ENCODE peak calls at places on chromosome 20, in seven cellular contexts. One of them, this sample, is unnamed.

GRCh38 chr20:50304883-50305635 is 114.4 kb downstream of the CEBPB start:
- DNase-seq in HCEC 1CT: peak
- DNase-seq in tibial nerve: peak
- DNase-seq in BJ: peak
- DNase-seq in T-helper 1 cell: no peak
- DNase-seq in colonic mucosa: peak
- DNase-seq in cardiac muscle cell: no peak
- DNase-seq in this sample: peak

GRCh38 chr20:36582322-36582721 is 8.9 kb downstream of the TGIF2 start:
- DNase-seq in HCEC 1CT: no peak
- DNase-seq in tibial nerve: no peak
- DNase-seq in BJ: no peak
- DNase-seq in T-helper 1 cell: peak
- DNase-seq in colonic mucosa: no peak
- DNase-seq in cardiac muscle cell: no peak
- DNase-seq in this sample: no peak

GRCh38 chr20:17281478-17281877 is 54.6 kb downstream of the PCSK2 start:
- DNase-seq in HCEC 1CT: no peak
- DNase-seq in tibial nerve: no peak
- DNase-seq in BJ: no peak
- DNase-seq in T-helper 1 cell: no peak
- DNase-seq in colonic mucosa: peak
- DNase-seq in cardiac muscle cell: peak
- DNase-seq in this sample: no peak

GRCh38 chr20:22339091-22339881 is 245.1 kb downstream of the FOXA2 start:
- DNase-seq in HCEC 1CT: peak
- DNase-seq in tibial nerve: peak
- DNase-seq in BJ: no peak
- DNase-seq in T-helper 1 cell: peak
- DNase-seq in colonic mucosa: peak
- DNase-seq in cardiac muscle cell: peak
- DNase-seq in this sample: no peak

GRCh38 chr20:50356522-50356880 is 153.7 kb upstream of the PTPN1 start:
- DNase-seq in HCEC 1CT: no peak
- DNase-seq in tibial nerve: no peak
- DNase-seq in BJ: no peak
- DNase-seq in T-helper 1 cell: no peak
- DNase-seq in colonic mucosa: no peak
- DNase-seq in cardiac muscle cell: no peak
- DNase-seq in this sample: no peak

GRCh38 chr20:24212494-24212893 is 223.9 kb upstream of the GGTLC1 start:
- DNase-seq in HCEC 1CT: no peak
- DNase-seq in tibial nerve: no peak
- DNase-seq in BJ: no peak
- DNase-seq in T-helper 1 cell: no peak
- DNase-seq in colonic mucosa: no peak
- DNase-seq in cardiac muscle cell: no peak
- DNase-seq in this sample: no peak

GRCh38 chr20:24185801-24186200 is 197.2 kb upstream of the GGTLC1 start:
- DNase-seq in HCEC 1CT: no peak
- DNase-seq in tibial nerve: no peak
- DNase-seq in BJ: no peak
- DNase-seq in T-helper 1 cell: no peak
- DNase-seq in colonic mucosa: no peak
- DNase-seq in cardiac muscle cell: no peak
- DNase-seq in this sample: no peak

GRCh38 chr20:51093240-51093763 is 70.4 kb upstream of the KCNG1 start:
- DNase-seq in HCEC 1CT: no peak
- DNase-seq in tibial nerve: no peak
- DNase-seq in BJ: no peak
- DNase-seq in T-helper 1 cell: no peak
- DNase-seq in colonic mucosa: no peak
- DNase-seq in cardiac muscle cell: no peak
- DNase-seq in this sample: no peak

GRCh38 chr20:38181207-38181693 is 16.2 kb upstream of the TGM2 start:
- DNase-seq in HCEC 1CT: no peak
- DNase-seq in tibial nerve: no peak
- DNase-seq in BJ: no peak
- DNase-seq in T-helper 1 cell: no peak
- DNase-seq in colonic mucosa: no peak
- DNase-seq in cardiac muscle cell: no peak
- DNase-seq in this sample: no peak

GRCh38 chr20:15339264-15339663 is 1001.9 kb upstream of the FLRT3 start:
- DNase-seq in HCEC 1CT: no peak
- DNase-seq in tibial nerve: no peak
- DNase-seq in BJ: no peak
- DNase-seq in T-helper 1 cell: no peak
- DNase-seq in colonic mucosa: no peak
- DNase-seq in cardiac muscle cell: no peak
- DNase-seq in this sample: no peak

GRCh38 chr20:52859156-52859887 is 112.8 kb upstream of the TSHZ2 start:
- DNase-seq in HCEC 1CT: no peak
- DNase-seq in tibial nerve: no peak
- DNase-seq in BJ: no peak
- DNase-seq in T-helper 1 cell: no peak
- DNase-seq in colonic mucosa: no peak
- DNase-seq in cardiac muscle cell: no peak
- DNase-seq in this sample: no peak

GRCh38 chr20:25299801-25300200 is 51.9 kb downstream of the PYGB start:
- DNase-seq in HCEC 1CT: peak
- DNase-seq in tibial nerve: no peak
- DNase-seq in BJ: no peak
- DNase-seq in T-helper 1 cell: no peak
- DNase-seq in colonic mucosa: no peak
- DNase-seq in cardiac muscle cell: no peak
- DNase-seq in this sample: no peak

GRCh38 chr20:46099491-46100287 is 9.9 kb upstream of the NCOA5 start:
- DNase-seq in HCEC 1CT: no peak
- DNase-seq in tibial nerve: no peak
- DNase-seq in BJ: no peak
- DNase-seq in T-helper 1 cell: no peak
- DNase-seq in colonic mucosa: no peak
- DNase-seq in cardiac muscle cell: no peak
- DNase-seq in this sample: no peak

GRCh38 chr20:57714409-57715267 is 4.8 kb upstream of the PMEPA1 start:
- DNase-seq in HCEC 1CT: no peak
- DNase-seq in tibial nerve: no peak
- DNase-seq in BJ: no peak
- DNase-seq in T-helper 1 cell: no peak
- DNase-seq in colonic mucosa: no peak
- DNase-seq in cardiac muscle cell: no peak
- DNase-seq in this sample: no peak

GRCh38 chr20:3818155-3819151 is 1.9 kb upstream of the AP5S1 start:
- DNase-seq in HCEC 1CT: peak
- DNase-seq in tibial nerve: peak
- DNase-seq in BJ: no peak
- DNase-seq in T-helper 1 cell: peak
- DNase-seq in colonic mucosa: peak
- DNase-seq in cardiac muscle cell: peak
- DNase-seq in this sample: no peak

This sample was measured in tibial artery.